ENCODE peak calls at places on chromosomes 3 and 15, in five cellular contexts. T is psoas muscle, B is SK-N-SH, A is upper lobe of right lung, H is right cardiac atrium. D is an unnamed sample. For H3K4me1, the result is how much of the 10 kb centered on the place peaks cover.

GRCh38 chr15:34065941-34066340 is 26.9 kb upstream of the AVEN start:
- DNase-seq in A (no peak), T (no peak), B (no peak), H (no peak), D (no peak)

GRCh38 chr15:78921517-78921916 is 23.3 kb downstream of the CTSH start:
- DNase-seq in A (no peak), T (no peak), H (no peak), B (no peak), D (no peak)

GRCh38 chr3:152260026-152260425 is 8.7 kb upstream of the MBNL1 start:
- DNase-seq in H (no peak), A (no peak), T (no peak), B (no peak), D (no peak)

GRCh38 chr15:70248116-70249025 is 150.7 kb upstream of the TLE3 start:
- DNase-seq in A (peak), H (no peak), T (peak), B (peak), D (peak)

GRCh38 chr3:24963762-24964625 is 464.1 kb upstream of the RARB start:
- DNase-seq in B (peak), A (no peak), H (no peak), T (no peak), D (no peak)

GRCh38 chr15:68052431-68052830 is 1.7 kb upstream of the PIAS1 start:
- DNase-seq in B (no peak), H (no peak), T (no peak), A (no peak), D (no peak)

GRCh38 chr3:27022096-27022761 is 347.0 kb downstream of the NEK10 start:
- DNase-seq in H (no peak), B (no peak), A (no peak), T (no peak), D (no peak)

GRCh38 chr3:126545544-126545943 is 13.2 kb downstream of the C3orf22 start:
- DNase-seq in T (peak), A (no peak), B (peak), H (no peak), D (no peak)

GRCh38 chr3:48405343-48405881 is 24.5 kb downstream of the PLXNB1 start:
- DNase-seq in B (no peak), A (no peak), T (no peak), H (no peak), D (no peak)

GRCh38 chr3:33360136-33360825 is 79.9 kb downstream of the UBP1 start:
- DNase-seq in B (no peak), T (no peak), H (no peak), A (no peak), D (no peak)
- H3K4me1 ChIP-seq in B (under half), T (under half), H (under half), A (under half), D (under half)

DNA sequence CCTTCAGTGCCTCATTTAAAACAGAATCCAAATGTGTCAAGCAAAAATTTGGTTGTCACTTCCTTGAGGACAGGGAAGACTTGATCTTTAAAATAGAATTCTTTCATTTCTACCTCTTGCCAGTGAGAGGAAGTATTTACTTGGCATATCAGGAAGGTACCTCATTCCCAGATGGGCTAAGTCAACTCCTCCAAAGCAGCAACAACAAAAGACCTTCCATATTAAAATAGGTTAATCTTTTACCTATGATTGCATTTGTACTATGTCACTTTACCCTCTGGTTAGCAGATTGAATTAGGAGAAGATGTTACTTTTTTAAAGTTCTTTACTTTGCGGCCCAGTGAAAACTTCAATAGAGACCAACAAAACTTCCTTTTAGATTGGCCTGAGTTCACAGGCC is 462.1 kb upstream of the ADAMTS9 start:
- DNase-seq in A (no peak), T (no peak), H (no peak), B (no peak), D (no peak)
- H3K4me1 ChIP-seq in A (under half), T (under half), H (under half), B (under half), D (under half)

GRCh38 chr3:136186850-136187249 is 9.3 kb downstream of the MSL2 start:
- DNase-seq in T (no peak), A (no peak), B (no peak), H (no peak), D (no peak)

GRCh38 chr3:136186330-136186729 is 9.8 kb downstream of the MSL2 start:
- DNase-seq in T (no peak), H (no peak), B (no peak), A (no peak), D (no peak)

GRCh38 chr3:136189043-136189442 is 7.1 kb downstream of the MSL2 start:
- DNase-seq in B (no peak), H (no peak), A (no peak), T (no peak), D (no peak)

GRCh38 chr3:136189859-136190617 is 6.1 kb downstream of the MSL2 start:
- DNase-seq in A (no peak), H (no peak), T (no peak), B (no peak), D (no peak)

DNA sequence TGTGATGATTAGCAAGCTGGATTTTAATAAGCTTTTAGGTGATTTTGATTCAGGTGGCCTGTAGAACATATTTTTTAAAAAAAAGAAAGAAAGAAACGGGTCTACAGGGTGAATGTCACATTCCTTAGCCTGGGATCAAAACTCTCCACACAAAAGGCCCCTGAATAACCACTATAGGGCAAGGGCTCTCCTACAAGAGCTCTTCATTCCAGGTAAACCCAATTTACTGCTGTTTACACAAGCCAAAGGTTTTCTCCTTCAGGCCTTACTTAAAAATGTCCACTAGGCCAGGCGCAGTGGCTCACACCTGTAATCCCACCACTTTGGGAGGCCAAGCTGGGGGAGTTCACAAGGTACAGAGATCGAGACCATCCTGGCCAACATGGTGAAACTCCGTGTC is 8.3 kb downstream of the MSL2 start:
- DNase-seq in B (no peak), A (no peak), H (no peak), T (no peak), D (no peak)
- H3K4me1 ChIP-seq in B (under half), A (half or more), H (under half), T (half or more), D (half or more)

GRCh38 chr15:63473999-63474809 is 30.2 kb upstream of the USP3 start:
- DNase-seq in T (no peak), B (no peak), H (no peak), A (no peak), D (peak)
- H3K4me1 ChIP-seq in T (under half), B (under half), H (under half), A (under half), D (under half)

GRCh38 chr15:38698215-38698614 is 133.6 kb upstream of the RASGRP1 start:
- DNase-seq in T (no peak), H (no peak), B (no peak), A (no peak), D (no peak)

GRCh38 chr15:38695249-38696119 is 130.9 kb upstream of the RASGRP1 start:
- DNase-seq in T (no peak), H (no peak), B (peak), A (no peak), D (no peak)

GRCh38 chr15:38692789-38693062 is 128.1 kb upstream of the RASGRP1 start:
- DNase-seq in A (no peak), H (no peak), B (no peak), T (no peak), D (no peak)

GRCh38 chr15:38696790-38697495 is 132.3 kb upstream of the RASGRP1 start:
- DNase-seq in A (no peak), H (no peak), B (no peak), T (no peak), D (no peak)

DNA sequence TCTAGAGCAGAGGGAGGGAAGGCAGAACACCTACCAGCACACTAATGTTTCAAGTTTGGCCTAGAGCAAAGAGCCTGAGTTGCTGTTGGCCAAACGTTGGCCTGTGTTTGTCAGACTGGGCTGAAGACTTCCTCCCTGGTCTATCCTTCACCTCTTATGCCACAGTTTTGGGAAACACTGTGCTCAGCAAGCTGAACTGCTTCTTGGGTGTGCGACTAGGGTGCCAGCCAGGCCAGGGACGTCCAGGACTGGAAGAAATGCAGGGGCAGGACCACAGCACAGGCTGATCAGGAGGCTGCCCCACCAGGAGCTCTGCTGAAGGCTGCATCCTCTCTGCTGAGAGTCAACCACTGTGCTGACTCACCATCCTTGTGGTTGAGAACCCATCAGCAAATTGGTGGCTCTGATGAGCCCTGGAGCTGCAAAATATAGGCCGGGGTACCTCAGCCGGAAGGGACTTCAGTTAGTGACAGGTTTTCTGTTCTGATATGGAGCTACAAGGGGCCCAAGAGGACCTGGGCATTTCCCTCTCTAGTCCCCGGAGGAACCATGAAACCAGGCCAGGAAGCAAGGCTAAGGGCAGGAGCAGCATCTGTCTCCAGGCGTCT is 131.6 kb upstream of the RASGRP1 start:
- DNase-seq in H (no peak), T (no peak), B (no peak), A (no peak), D (peak)
- H3K4me1 ChIP-seq in H (under half), T (under half), B (under half), A (under half), D (under half)

GRCh38 chr15:40282870-40283614 is at the start of gene ANKRD63:
- DNase-seq in A (no peak), H (no peak), T (no peak), B (peak), D (peak)
- H3K4me1 ChIP-seq in A (under half), H (under half), T (under half), B (under half), D (under half)

D was measured in thyroid gland.